ENCODE peak calls at places on chromosomes 13 and 19, in five cellular contexts. H is heart left ventricle, J is mammary epithelial cell, F is brain microvascular endothelial cell, X is psoas muscle. G is an unnamed sample.

GRCh38 chr19:33734913-33735312 is 61.8 kb upstream of the KCTD15 start:
- DNase-seq in H (peak), F (no peak), X (no peak), J (no peak), G (no peak)

GRCh38 chr19:34436716-34437115 is 8.5 kb downstream of the UBA2 start:
- DNase-seq in F (peak), H (no peak), X (no peak), J (no peak), G (no peak)

GRCh38 chr13:23547000-23547590 is 23.1 kb upstream of the TNFRSF19 start:
- DNase-seq in J (peak), F (no peak), X (peak), H (peak), G (no peak)

GRCh38 chr19:21824679-21825078 is 11.3 kb downstream of the ZNF43 start:
- DNase-seq in F (no peak), X (no peak), H (no peak), J (no peak), G (no peak)

GRCh38 chr19:47475460-47475859 is 3.8 kb upstream of the SLC8A2 start:
- DNase-seq in J (no peak), H (no peak), F (no peak), X (peak), G (no peak)

GRCh38 chr13:114119196-114119595 is 13.2 kb downstream of the RASA3 start:
- DNase-seq in F (peak), H (no peak), X (peak), J (peak), G (no peak)

GRCh38 chr13:110353339-110353977 is 46.4 kb downstream of the COL4A2 start:
- DNase-seq in F (no peak), J (no peak), X (no peak), H (no peak), G (peak)

GRCh38 chr13:36673838-36674326 is at the start of gene SERTM1:
- DNase-seq in X (peak), H (peak), J (peak), F (no peak), G (no peak)

GRCh38 chr19:43544077-43544476 is 11.1 kb downstream of the ZNF575 start:
- DNase-seq in J (no peak), F (no peak), H (no peak), X (no peak), G (no peak)

GRCh38 chr19:54523403-54523802 is 20.8 kb downstream of the LAIR2 start:
- DNase-seq in F (peak), J (peak), H (no peak), X (no peak), G (no peak)

G was measured in lung.